ENCODE peak calls at places on chromosomes 7 and 10, in five cellular contexts. T is lung; Q is CD4-positive, alpha-beta T cell; G is NCI-H1105; K is NCI-H1092. X is an unnamed sample.

GRCh38 chr7:27690649-27691048 is 28.0 kb upstream of the HIBADH start:
- DNase-seq in T (no peak), Q (no peak), G (no peak), K (no peak), X (no peak)

GRCh38 chr7:153832160-153832559 is 220.0 kb upstream of the DPP6 start:
- DNase-seq in T (no peak), Q (no peak), G (no peak), K (no peak), X (no peak)

GRCh38 chr7:22356855-22357310 is at the start of gene RAPGEF5:
- DNase-seq in T (no peak), Q (no peak), G (peak), K (peak), X (peak)

GRCh38 chr10:86535057-86535882 is 13.7 kb upstream of the WAPL start:
- DNase-seq in T (peak), Q (no peak), G (no peak), K (no peak), X (no peak)

GRCh38 chr10:8618834-8619233 is 564.3 kb downstream of the GATA3 start:
- DNase-seq in T (no peak), Q (no peak), G (no peak), K (no peak), X (no peak)

GRCh38 chr7:156000601-156001396 is 188.5 kb upstream of the SHH start:
- DNase-seq in T (no peak), Q (no peak), G (no peak), K (no peak), X (no peak)

GRCh38 chr7:117950601-117951278 is 77.5 kb upstream of the CTTNBP2 start:
- DNase-seq in T (no peak), Q (no peak), G (no peak), K (no peak), X (no peak)

GRCh38 chr10:6040205-6040604 is 22.0 kb downstream of the IL2RA start:
- DNase-seq in T (no peak), Q (no peak), G (no peak), K (no peak), X (no peak)

GRCh38 chr10:84353052-84353803 is 24.8 kb downstream of the CCSER2 start:
- DNase-seq in T (no peak), Q (no peak), G (no peak), K (no peak), X (no peak)

GRCh38 chr10:118950190-118950658 is 79.3 kb upstream of the NANOS1 start:
- DNase-seq in T (peak), Q (no peak), G (no peak), K (peak), X (no peak)

X was measured in NCI-H2171.